ENCODE peak calls at places on chromosomes 13 and 19, in four cellular contexts. One of them, this sample, is unnamed.

GRCh38 chr19:42480335-42481095 is 37.8 kb upstream of the CXCL17 start:
- DNase-seq in tibial nerve: no peak
- DNase-seq in BE2C: no peak
- DNase-seq in posterior cingulate gyrus: no peak
- DNase-seq in this sample: no peak

GRCh38 chr19:30718728-30719127 is 346.5 kb downstream of the ZNF536 start:
- DNase-seq in posterior cingulate gyrus: no peak
- DNase-seq in BE2C: no peak
- DNase-seq in tibial nerve: no peak
- DNase-seq in this sample: no peak

GRCh38 chr13:51913421-51914136 is 51.8 kb downstream of the CCDC70 start:
- DNase-seq in tibial nerve: no peak
- DNase-seq in BE2C: peak
- DNase-seq in posterior cingulate gyrus: peak
- DNase-seq in this sample: no peak

GRCh38 chr19:1467228-1467511 is 11.8 kb downstream of the C19orf25 start:
- DNase-seq in BE2C: no peak
- DNase-seq in posterior cingulate gyrus: no peak
- DNase-seq in tibial nerve: no peak
- DNase-seq in this sample: peak

GRCh38 chr13:110116072-110116487 is 190.9 kb downstream of the COL4A1 start:
- DNase-seq in posterior cingulate gyrus: no peak
- DNase-seq in BE2C: peak
- DNase-seq in tibial nerve: no peak
- DNase-seq in this sample: peak

GRCh38 chr13:77325371-77325941 is 1.4 kb downstream of the MYCBP2 start:
- DNase-seq in tibial nerve: no peak
- DNase-seq in posterior cingulate gyrus: no peak
- DNase-seq in BE2C: no peak
- DNase-seq in this sample: no peak

GRCh38 chr19:46976845-46977320 is 42.8 kb upstream of the NPAS1 start:
- DNase-seq in tibial nerve: no peak
- DNase-seq in BE2C: no peak
- DNase-seq in posterior cingulate gyrus: no peak
- DNase-seq in this sample: no peak

GRCh38 chr13:113729329-113730019 is 29.6 kb upstream of the TMEM255B start:
- DNase-seq in BE2C: peak
- DNase-seq in tibial nerve: no peak
- DNase-seq in posterior cingulate gyrus: no peak
- DNase-seq in this sample: peak

GRCh38 chr13:92225861-92226260 is 827.4 kb downstream of the GPC5 start:
- DNase-seq in tibial nerve: no peak
- DNase-seq in BE2C: no peak
- DNase-seq in posterior cingulate gyrus: no peak
- DNase-seq in this sample: no peak

GRCh38 chr13:66461021-66461420 is 769.1 kb downstream of the PCDH9 start:
- DNase-seq in posterior cingulate gyrus: no peak
- DNase-seq in BE2C: no peak
- DNase-seq in tibial nerve: no peak
- DNase-seq in this sample: no peak

GRCh38 chr13:59531571-59532091 is 632.1 kb downstream of the DIAPH3 start:
- DNase-seq in tibial nerve: peak
- DNase-seq in posterior cingulate gyrus: peak
- DNase-seq in BE2C: peak
- DNase-seq in this sample: peak

GRCh38 chr13:63198076-63198475 is 1782.4 kb upstream of the PCDH20 start:
- DNase-seq in tibial nerve: no peak
- DNase-seq in BE2C: no peak
- DNase-seq in posterior cingulate gyrus: no peak
- DNase-seq in this sample: no peak

GRCh38 chr19:45211751-45212381 is 33.3 kb downstream of the BLOC1S3 start:
- DNase-seq in BE2C: no peak
- DNase-seq in tibial nerve: peak
- DNase-seq in posterior cingulate gyrus: no peak
- DNase-seq in this sample: peak

GRCh38 chr19:17605761-17606745 is 50.6 kb downstream of the COLGALT1 start:
- DNase-seq in BE2C: peak
- DNase-seq in tibial nerve: peak
- DNase-seq in posterior cingulate gyrus: peak
- DNase-seq in this sample: peak

GRCh38 chr19:49347835-49348234 is 12.6 kb downstream of the CD37 start:
- DNase-seq in tibial nerve: no peak
- DNase-seq in posterior cingulate gyrus: peak
- DNase-seq in BE2C: peak
- DNase-seq in this sample: no peak

GRCh38 chr13:20526664-20527063 is 1.0 kb upstream of the CRYL1 start:
- DNase-seq in BE2C: no peak
- DNase-seq in tibial nerve: no peak
- DNase-seq in posterior cingulate gyrus: no peak
- DNase-seq in this sample: no peak

GRCh38 chr13:36920612-36921185 is 661 bp upstream of the SMAD9 start:
- DNase-seq in BE2C: no peak
- DNase-seq in posterior cingulate gyrus: no peak
- DNase-seq in tibial nerve: no peak
- DNase-seq in this sample: no peak

GRCh38 chr19:2567996-2568395 is 92.1 kb downstream of the GADD45B start:
- DNase-seq in BE2C: no peak
- DNase-seq in tibial nerve: no peak
- DNase-seq in posterior cingulate gyrus: no peak
- DNase-seq in this sample: no peak

GRCh38 chr19:58305065-58305931 is at the start of gene ERVK3-1:
- DNase-seq in tibial nerve: peak
- DNase-seq in posterior cingulate gyrus: peak
- DNase-seq in BE2C: peak
- DNase-seq in this sample: peak

GRCh38 chr13:97124237-97124636 is 97.9 kb upstream of the MBNL2 start:
- DNase-seq in BE2C: no peak
- DNase-seq in tibial nerve: no peak
- DNase-seq in posterior cingulate gyrus: no peak
- DNase-seq in this sample: no peak

GRCh38 chr13:77492982-77493381 is 42.5 kb upstream of the SCEL start:
- DNase-seq in tibial nerve: no peak
- DNase-seq in posterior cingulate gyrus: no peak
- DNase-seq in BE2C: peak
- DNase-seq in this sample: no peak

GRCh38 chr19:7597689-7598088 is 2.0 kb downstream of the CAMSAP3 start:
- DNase-seq in tibial nerve: no peak
- DNase-seq in BE2C: no peak
- DNase-seq in posterior cingulate gyrus: no peak
- DNase-seq in this sample: no peak

GRCh38 chr19:49475995-49476880 is 2.2 kb downstream of the FLT3LG start:
- DNase-seq in BE2C: peak
- DNase-seq in posterior cingulate gyrus: peak
- DNase-seq in tibial nerve: no peak
- DNase-seq in this sample: no peak

GRCh38 chr19:43699506-43700367 is 16.1 kb upstream of the IRGC start:
- DNase-seq in posterior cingulate gyrus: peak
- DNase-seq in BE2C: peak
- DNase-seq in tibial nerve: no peak
- DNase-seq in this sample: no peak

GRCh38 chr13:63124863-63125262 is 1709.2 kb upstream of the PCDH20 start:
- DNase-seq in posterior cingulate gyrus: no peak
- DNase-seq in BE2C: no peak
- DNase-seq in tibial nerve: no peak
- DNase-seq in this sample: no peak

GRCh38 chr13:26010487-26011207 is 41.2 kb downstream of the SHISA2 start:
- DNase-seq in BE2C: no peak
- DNase-seq in tibial nerve: no peak
- DNase-seq in posterior cingulate gyrus: no peak
- DNase-seq in this sample: no peak

GRCh38 chr19:19475845-19476828 is 39.2 kb downstream of the TSSK6 start:
- DNase-seq in BE2C: peak
- DNase-seq in posterior cingulate gyrus: no peak
- DNase-seq in tibial nerve: no peak
- DNase-seq in this sample: no peak

GRCh38 chr13:111577956-111578595 is 257.6 kb downstream of the TEX29 start:
- DNase-seq in BE2C: no peak
- DNase-seq in posterior cingulate gyrus: no peak
- DNase-seq in tibial nerve: no peak
- DNase-seq in this sample: no peak

GRCh38 chr19:49564616-49565045 is 15.7 kb downstream of the NOSIP start:
- DNase-seq in tibial nerve: no peak
- DNase-seq in BE2C: no peak
- DNase-seq in posterior cingulate gyrus: no peak
- DNase-seq in this sample: no peak

GRCh38 chr19:49818691-49819331 is 722 bp downstream of the MED25 start:
- DNase-seq in posterior cingulate gyrus: no peak
- DNase-seq in BE2C: no peak
- DNase-seq in tibial nerve: no peak
- DNase-seq in this sample: no peak

GRCh38 chr13:28574617-28575142 is 79.8 kb upstream of the FLT1 start:
- DNase-seq in posterior cingulate gyrus: no peak
- DNase-seq in tibial nerve: no peak
- DNase-seq in BE2C: no peak
- DNase-seq in this sample: no peak

GRCh38 chr13:33918199-33918932 is 100.4 kb downstream of the RFC3 start:
- DNase-seq in tibial nerve: no peak
- DNase-seq in BE2C: no peak
- DNase-seq in posterior cingulate gyrus: no peak
- DNase-seq in this sample: no peak

This sample was measured in Right ventricle myocardium inferior.